ENCODE peak calls at places on chromosomes 5 and 9, in ten cellular contexts. M is lung, G is RWPE1, R is uterus, O is substantia nigra, J is PC-9, X is upper lobe of right lung, C is brain microvascular endothelial cell, U is heart left ventricle, F is colonic mucosa. B is an unnamed sample.

GRCh38 chr5:80569961-80570786 is at the start of gene ANKRD34B:
- DNase-seq in R (no peak), G (peak), O (no peak), J (peak), U (no peak), M (no peak), X (peak), C (no peak), F (no peak), B (no peak)

GRCh38 chr5:181261320-181262085 is 560 bp upstream of the TRIM52 start:
- DNase-seq in J (peak), M (peak), O (no peak), F (peak), G (peak), U (peak), C (peak), X (peak), R (peak), B (no peak)

GRCh38 chr9:106892632-106893031 is 29.7 kb downstream of the ZNF462 start:
- DNase-seq in C (peak), F (no peak), R (peak), U (peak), M (peak), X (no peak), G (peak), J (peak), O (no peak), B (peak)

GRCh38 chr5:109939109-109939682 is 249.5 kb downstream of the MAN2A1 start:
- DNase-seq in U (no peak), G (no peak), X (no peak), R (no peak), O (no peak), J (no peak), C (peak), M (no peak), F (no peak), B (no peak)

GRCh38 chr9:96674914-96675538 is 19.9 kb upstream of the PRXL2C start:
- DNase-seq in O (no peak), R (no peak), G (peak), F (no peak), J (peak), X (no peak), U (no peak), M (no peak), C (peak), B (peak)

GRCh38 chr5:59351076-59351794 is 542.3 kb downstream of the PDE4D start:
- DNase-seq in U (no peak), F (no peak), X (no peak), G (no peak), O (peak), J (no peak), M (no peak), R (peak), C (no peak), B (no peak)

GRCh38 chr5:136726506-136726905 is 361.2 kb upstream of the TRPC7 start:
- DNase-seq in F (no peak), G (no peak), J (no peak), C (no peak), M (no peak), R (no peak), U (no peak), X (no peak), O (no peak), B (no peak)

GRCh38 chr5:39197556-39197955 is 21.8 kb downstream of the FYB1 start:
- DNase-seq in R (no peak), G (no peak), C (no peak), M (no peak), U (no peak), O (no peak), F (no peak), X (no peak), J (peak), B (no peak)

GRCh38 chr5:148011407-148012124 is 52.2 kb upstream of the SPINK5 start:
- DNase-seq in M (no peak), O (no peak), C (peak), F (no peak), G (peak), X (no peak), U (no peak), R (no peak), J (peak), B (peak)

GRCh38 chr5:155087036-155087435 is 73.5 kb downstream of the KIF4B start:
- DNase-seq in M (no peak), G (peak), C (peak), X (no peak), U (no peak), J (no peak), F (no peak), R (no peak), O (no peak), B (no peak)

GRCh38 chr5:127290019-127290945 is at the start of gene MEGF10:
- DNase-seq in U (peak), M (no peak), C (peak), J (peak), R (peak), X (peak), F (peak), O (peak), G (peak), B (no peak)

GRCh38 chr5:68126871-68127270 is 88.7 kb upstream of the PIK3R1 start:
- DNase-seq in G (no peak), O (no peak), U (no peak), X (no peak), C (no peak), J (no peak), F (no peak), R (no peak), M (no peak), B (no peak)

GRCh38 chr9:93895535-93895934 is 59.6 kb downstream of the BARX1 start:
- DNase-seq in X (no peak), J (no peak), U (no peak), R (no peak), F (no peak), M (no peak), O (no peak), G (no peak), C (no peak), B (no peak)

GRCh38 chr5:50694027-50694590 is 27.7 kb downstream of the PARP8 start:
- DNase-seq in X (no peak), R (no peak), J (no peak), O (no peak), G (no peak), F (no peak), C (no peak), U (no peak), M (no peak), B (no peak)

GRCh38 chr9:134933076-134933659 is 15.5 kb upstream of the FCN1 start:
- DNase-seq in U (no peak), R (no peak), J (no peak), C (no peak), X (no peak), M (no peak), O (no peak), F (no peak), G (no peak), B (no peak)

GRCh38 chr9:98801969-98802371 is 5.5 kb upstream of the GALNT12 start:
- DNase-seq in X (no peak), R (no peak), F (no peak), G (peak), J (peak), O (no peak), C (no peak), U (no peak), M (no peak), B (no peak)

GRCh38 chr9:30078195-30078594 is 2306.2 kb upstream of the ACO1 start:
- DNase-seq in M (no peak), U (no peak), X (no peak), C (no peak), F (no peak), O (no peak), J (no peak), R (no peak), G (no peak), B (no peak)

GRCh38 chr5:115415143-115415491 is 118.7 kb upstream of the CCDC112 start:
- DNase-seq in U (peak), X (peak), F (peak), G (peak), R (no peak), M (peak), O (no peak), J (peak), C (peak), B (peak)

DNA sequence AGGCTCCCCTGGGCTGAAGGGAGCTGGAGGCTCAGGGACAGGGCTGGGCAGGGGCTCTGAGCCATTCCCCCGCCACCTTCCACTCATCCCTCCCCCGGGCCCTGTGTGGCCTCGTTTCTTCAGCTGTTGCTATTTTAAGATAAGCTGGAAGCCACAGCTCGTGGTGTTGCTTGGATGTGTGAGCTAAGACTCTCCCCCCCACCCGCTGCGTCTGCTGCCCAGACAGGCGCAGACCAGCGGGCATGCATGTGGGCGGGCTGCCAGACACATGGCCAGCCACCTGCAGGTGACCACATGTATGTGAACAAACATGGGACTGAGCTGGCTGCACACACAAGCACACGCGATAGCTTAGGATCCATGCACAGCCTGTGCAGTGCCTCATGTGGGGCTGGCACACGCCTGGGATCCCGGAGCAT is 8.7 kb downstream of the SNCB start:
- DNase-seq in O (no peak), F (no peak), R (no peak), M (no peak), G (no peak), J (no peak), C (peak), U (no peak), X (no peak), B (no peak)
- H3K27ac ChIP-seq in O (no peak), F (no peak), R (no peak), M (no peak), G (no peak), J (no peak), C (no peak), U (no peak), X (no peak), B (no peak)

DNA sequence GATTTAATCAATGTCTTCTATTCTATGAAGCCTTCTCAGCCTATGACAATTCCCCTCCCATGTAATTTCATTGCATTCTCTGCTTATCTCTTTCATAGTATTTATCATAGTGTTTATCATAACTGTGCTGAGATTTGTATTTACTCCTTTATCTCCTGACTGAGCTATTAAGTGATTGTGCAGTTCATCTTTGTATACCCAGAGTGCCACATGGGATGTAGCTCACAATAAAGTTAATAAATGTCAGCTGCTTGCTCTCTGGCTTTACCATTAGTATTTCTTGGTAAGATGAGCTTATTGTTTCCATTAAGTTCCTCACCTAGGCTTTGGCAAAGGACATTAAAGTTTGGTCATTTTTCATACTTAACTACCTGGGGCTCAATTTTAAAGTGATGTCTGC is 275.1 kb upstream of the MPDZ start:
- DNase-seq in X (no peak), C (no peak), M (no peak), O (no peak), R (no peak), J (no peak), U (no peak), G (no peak), F (no peak), B (no peak)
- H3K27ac ChIP-seq in X (no peak), C (no peak), M (no peak), O (no peak), R (no peak), J (no peak), U (no peak), G (no peak), F (no peak), B (no peak)

GRCh38 chr5:97923496-97923895 is 740.4 kb upstream of the RIOK2 start:
- DNase-seq in M (no peak), R (no peak), X (no peak), F (no peak), C (no peak), O (no peak), U (no peak), G (no peak), J (no peak), B (no peak)
- H3K27ac ChIP-seq in M (no peak), R (no peak), X (no peak), F (no peak), C (no peak), O (no peak), U (no peak), G (no peak), J (no peak), B (no peak)

DNA sequence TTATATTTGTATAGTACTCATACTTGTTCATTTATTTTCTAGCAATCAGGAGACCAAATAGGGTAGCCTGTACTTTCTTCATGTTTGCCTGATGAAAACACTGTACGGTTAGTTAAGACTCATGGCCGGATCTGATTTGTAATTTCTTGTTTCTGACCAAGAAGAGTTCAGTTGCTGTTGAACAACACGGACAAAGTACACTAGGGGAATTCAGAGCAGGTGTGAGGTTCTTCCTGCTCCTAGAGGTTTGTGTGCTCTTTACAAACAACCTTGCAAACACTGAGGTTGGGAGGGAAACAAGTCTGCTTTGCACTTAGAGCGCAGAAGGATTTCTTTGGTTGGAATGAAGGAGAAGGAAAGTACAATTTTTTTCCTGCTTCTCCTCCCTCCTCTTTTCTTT is 69.7 kb downstream of the TRIO start:
- DNase-seq in G (no peak), M (no peak), J (no peak), F (peak), X (no peak), R (no peak), U (no peak), C (no peak), O (no peak), B (no peak)
- H3K27ac ChIP-seq in G (no peak), M (no peak), J (peak), F (peak), X (peak), R (no peak), U (no peak), C (no peak), O (no peak), B (peak)

DNA sequence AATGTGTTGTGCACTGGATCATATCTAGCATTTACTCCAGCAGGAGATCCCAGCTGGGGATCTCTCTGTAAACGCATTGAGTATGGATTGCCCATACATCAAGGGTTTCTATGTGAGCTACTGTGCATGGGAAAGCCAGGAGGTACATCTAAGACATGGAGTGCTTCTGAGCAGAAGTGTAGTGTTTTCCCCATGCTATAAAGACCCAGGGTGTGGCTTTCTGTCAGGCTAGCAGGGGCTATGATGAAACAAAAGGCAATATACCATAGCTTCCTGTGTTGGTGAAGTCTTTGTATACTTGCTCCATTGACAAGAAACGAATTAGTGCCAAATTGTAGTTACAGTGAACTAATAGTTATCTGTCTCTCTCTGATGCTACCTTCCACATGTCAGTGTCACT is 329.3 kb upstream of the TLE4 start:
- DNase-seq in X (no peak), F (no peak), R (no peak), G (no peak), J (no peak), C (no peak), U (no peak), M (no peak), O (no peak), B (no peak)
- H3K27ac ChIP-seq in X (no peak), F (no peak), R (no peak), G (no peak), J (no peak), C (no peak), U (no peak), M (no peak), O (no peak), B (no peak)

GRCh38 chr9:110700953-110701352 is 32.4 kb downstream of the MUSK start:
- DNase-seq in R (no peak), C (peak), M (no peak), J (no peak), O (no peak), U (no peak), G (peak), F (no peak), X (no peak), B (no peak)
- H3K27ac ChIP-seq in R (no peak), C (no peak), M (no peak), J (peak), O (no peak), U (no peak), G (no peak), F (no peak), X (no peak), B (no peak)

GRCh38 chr5:81924467-81924866 is 47.4 kb upstream of the ATG10 start:
- DNase-seq in F (no peak), R (no peak), C (no peak), U (peak), O (no peak), J (no peak), M (no peak), G (no peak), X (no peak), B (no peak)
- H3K27ac ChIP-seq in F (no peak), R (no peak), C (no peak), U (no peak), O (no peak), J (no peak), M (no peak), G (no peak), X (no peak), B (no peak)

GRCh38 chr5:172558076-172558990 is 82.7 kb upstream of the NEURL1B start:
- DNase-seq in M (no peak), G (no peak), U (no peak), R (no peak), F (no peak), J (no peak), C (no peak), X (no peak), O (no peak), B (no peak)
- H3K27ac ChIP-seq in M (peak), G (peak), U (peak), R (peak), F (no peak), J (no peak), C (no peak), X (peak), O (no peak), B (peak)

GRCh38 chr9:35566417-35566816 is 38.6 kb upstream of the TESK1 start:
- DNase-seq in U (no peak), J (no peak), R (no peak), C (peak), O (no peak), X (no peak), M (no peak), F (no peak), G (no peak), B (no peak)

GRCh38 chr9:35571113-35571512 is 33.9 kb upstream of the TESK1 start:
- DNase-seq in F (no peak), X (no peak), C (no peak), J (no peak), O (no peak), M (no peak), U (no peak), R (no peak), G (no peak), B (no peak)

GRCh38 chr9:35568196-35568595 is 36.9 kb upstream of the TESK1 start:
- DNase-seq in M (no peak), U (no peak), X (no peak), O (no peak), R (no peak), F (no peak), J (no peak), C (no peak), G (no peak), B (no peak)

GRCh38 chr9:35570709-35571108 is 34.4 kb upstream of the TESK1 start:
- DNase-seq in G (no peak), U (no peak), O (no peak), M (no peak), J (no peak), F (no peak), R (no peak), X (no peak), C (no peak), B (no peak)

GRCh38 chr9:35569206-35569605 is 35.9 kb upstream of the TESK1 start:
- DNase-seq in F (no peak), R (no peak), C (no peak), G (no peak), X (no peak), O (no peak), U (no peak), J (no peak), M (no peak), B (no peak)
- H3K27ac ChIP-seq in F (no peak), R (no peak), C (no peak), G (no peak), X (no peak), O (no peak), U (no peak), J (no peak), M (no peak), B (no peak)

GRCh38 chr9:15552641-15553527 is at the start of gene CCDC171:
- DNase-seq in X (peak), G (peak), O (peak), U (peak), J (peak), F (peak), R (peak), M (peak), C (peak), B (peak)

GRCh38 chr9:15553528-15553898 is 670 bp downstream of the CCDC171 start:
- DNase-seq in U (no peak), M (no peak), F (no peak), J (no peak), O (no peak), X (no peak), R (no peak), C (no peak), G (no peak), B (no peak)
- H3K27ac ChIP-seq in U (no peak), M (no peak), F (peak), J (no peak), O (peak), X (peak), R (peak), C (no peak), G (peak), B (peak)